ENCODE peak calls at places on chromosomes 3 and 15, in six cellular contexts. J is endodermal cell, F is B cell, U is heart left ventricle, G is mesothelial cell of epicardium, W is omental fat pad. N is an unnamed sample.

GRCh38 chr3:38114052-38114874 is 22.7 kb downstream of the ACAA1 start:
- DNase-seq in G (no peak), W (peak), U (peak), J (peak), F (no peak), N (no peak)

GRCh38 chr3:195451373-195452000 is 8.7 kb upstream of the ACAP2 start:
- DNase-seq in F (no peak), J (no peak), W (no peak), U (no peak), G (no peak), N (no peak)

GRCh38 chr3:50971487-50971924 is 296.8 kb downstream of the DOCK3 start:
- DNase-seq in W (no peak), F (peak), U (no peak), G (no peak), J (peak), N (peak)

GRCh38 chr15:70559223-70559823 is 204.0 kb downstream of the UACA start:
- DNase-seq in F (no peak), W (no peak), G (no peak), U (peak), J (peak), N (peak)

GRCh38 chr3:111723293-111723963 is 128.3 kb upstream of the ZBED2 start:
- DNase-seq in U (no peak), G (no peak), W (no peak), F (no peak), J (no peak), N (no peak)

GRCh38 chr3:12224181-12225147 is 64.4 kb upstream of the PPARG start:
- DNase-seq in J (peak), U (no peak), F (no peak), G (no peak), W (peak), N (no peak)

GRCh38 chr3:16552757-16553156 is 39.3 kb upstream of the RFTN1 start:
- DNase-seq in W (no peak), U (no peak), J (no peak), G (no peak), F (no peak), N (no peak)

GRCh38 chr3:10506696-10507095 is 1.3 kb upstream of the ATP2B2 start:
- DNase-seq in F (no peak), J (no peak), G (no peak), U (no peak), W (no peak), N (no peak)

GRCh38 chr3:176953106-176954080 is 243.9 kb downstream of the TBL1XR1 start:
- DNase-seq in J (no peak), W (no peak), F (no peak), U (peak), G (no peak), N (no peak)

GRCh38 chr15:74790080-74790916 is 8.4 kb downstream of the CSK start:
- DNase-seq in J (no peak), W (no peak), U (peak), F (peak), G (no peak), N (no peak)

GRCh38 chr3:167228135-167228534 is 152.0 kb downstream of the ZBBX start:
- DNase-seq in U (no peak), F (no peak), J (no peak), W (no peak), G (no peak), N (no peak)

GRCh38 chr3:71119171-71119570 is 464.4 kb downstream of the FOXP1 start:
- DNase-seq in U (no peak), G (no peak), J (no peak), F (no peak), W (no peak), N (no peak)

GRCh38 chr3:127287840-127288239 is at the start of gene PRR20G:
- DNase-seq in J (peak), F (no peak), W (no peak), U (no peak), G (no peak), N (no peak)

GRCh38 chr3:127288343-127288742 is 497 bp upstream of the PRR20G start:
- DNase-seq in W (no peak), J (no peak), F (no peak), G (no peak), U (no peak), N (no peak)

GRCh38 chr3:127291114-127291513 is 3.3 kb upstream of the PRR20G start:
- DNase-seq in U (no peak), W (no peak), F (no peak), G (no peak), J (no peak), N (no peak)

GRCh38 chr3:127289646-127290575 is 2.1 kb upstream of the PRR20G start:
- DNase-seq in G (no peak), W (no peak), F (no peak), J (no peak), U (no peak), N (no peak)

DNA sequence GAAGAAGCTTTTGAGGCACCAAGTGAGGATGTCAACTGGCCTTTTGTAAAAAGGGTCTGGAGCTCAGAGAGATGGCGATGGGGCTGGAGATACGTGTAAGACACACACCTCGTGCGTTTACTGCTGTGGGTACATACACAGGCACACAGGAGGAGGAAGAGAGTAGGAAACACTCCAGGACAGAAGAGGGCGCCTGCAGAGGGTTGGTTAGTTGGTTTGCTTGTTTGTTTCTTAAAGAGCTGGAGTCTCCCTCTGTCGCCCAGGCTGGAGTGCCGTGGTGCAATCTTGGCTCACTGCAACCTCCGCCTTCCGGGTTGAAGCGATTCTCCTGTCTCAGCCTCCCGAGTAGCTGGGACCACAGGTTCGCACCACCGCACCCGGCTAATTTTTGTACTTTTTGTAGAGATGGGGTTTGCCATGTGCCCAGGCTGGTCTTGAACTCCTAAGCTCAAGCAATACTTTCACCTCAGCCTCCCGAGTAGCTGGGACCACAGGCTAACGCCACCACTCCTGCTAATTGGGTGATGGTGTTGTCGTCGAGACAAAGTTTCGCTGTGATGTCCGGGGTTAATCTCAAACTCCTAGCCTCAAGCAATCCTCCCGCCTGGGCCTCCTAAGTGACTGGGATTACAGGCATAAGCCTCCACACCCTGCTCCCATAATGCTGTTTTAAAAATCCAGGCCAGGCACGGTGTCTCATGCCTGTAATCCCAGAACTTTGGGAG is 1.2 kb upstream of the PRR20G start:
- DNase-seq in J (peak), G (no peak), W (no peak), F (no peak), U (no peak), N (no peak)
- TF ChIP-seq CTCF in J (peak), G (no peak), W (no peak), F (no peak), U (no peak), N (no peak)

GRCh38 chr3:166052440-166052839 is 215.2 kb upstream of the BCHE start:
- DNase-seq in G (no peak), F (no peak), W (no peak), J (peak), U (no peak), N (no peak)
- TF ChIP-seq CTCF in G (no peak), F (no peak), W (no peak), J (peak), U (no peak), N (no peak)

GRCh38 chr3:123081718-123082369 is 15.0 kb downstream of the PDIA5 start:
- DNase-seq in G (no peak), J (peak), F (no peak), U (no peak), W (no peak), N (no peak)
- TF ChIP-seq CTCF in G (no peak), J (no peak), F (no peak), U (no peak), W (no peak), N (no peak)

GRCh38 chr15:89090791-89091666 is 2.8 kb downstream of the ABHD2 start:
- DNase-seq in J (no peak), F (peak), W (no peak), G (no peak), U (peak), N (peak)
- TF ChIP-seq CTCF in J (no peak), F (peak), W (no peak), G (no peak), U (peak), N (no peak)

DNA sequence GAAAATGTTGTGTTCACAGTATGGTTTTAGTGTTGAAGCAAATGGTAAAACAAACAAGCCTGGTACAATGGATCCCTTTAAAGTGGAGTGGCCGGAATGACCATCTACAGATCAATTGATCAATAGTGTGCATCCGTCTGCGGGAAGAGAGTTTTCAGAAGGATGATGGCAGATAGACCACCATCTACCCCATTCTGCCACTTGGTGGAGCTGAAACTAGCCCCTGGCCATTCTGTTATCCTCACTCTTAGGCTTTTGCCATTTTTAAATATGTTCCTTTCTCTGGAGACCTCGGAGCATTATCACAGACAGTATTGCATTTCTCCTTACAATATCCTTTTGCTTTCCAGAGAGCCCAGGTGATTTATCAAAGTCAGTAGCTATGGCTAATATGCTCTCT is 258.9 kb upstream of the CFAP20DC start:
- DNase-seq in W (no peak), U (no peak), G (no peak), F (no peak), J (no peak), N (no peak)
- TF ChIP-seq CTCF in W (no peak), U (no peak), G (no peak), F (no peak), J (peak), N (peak)

DNA sequence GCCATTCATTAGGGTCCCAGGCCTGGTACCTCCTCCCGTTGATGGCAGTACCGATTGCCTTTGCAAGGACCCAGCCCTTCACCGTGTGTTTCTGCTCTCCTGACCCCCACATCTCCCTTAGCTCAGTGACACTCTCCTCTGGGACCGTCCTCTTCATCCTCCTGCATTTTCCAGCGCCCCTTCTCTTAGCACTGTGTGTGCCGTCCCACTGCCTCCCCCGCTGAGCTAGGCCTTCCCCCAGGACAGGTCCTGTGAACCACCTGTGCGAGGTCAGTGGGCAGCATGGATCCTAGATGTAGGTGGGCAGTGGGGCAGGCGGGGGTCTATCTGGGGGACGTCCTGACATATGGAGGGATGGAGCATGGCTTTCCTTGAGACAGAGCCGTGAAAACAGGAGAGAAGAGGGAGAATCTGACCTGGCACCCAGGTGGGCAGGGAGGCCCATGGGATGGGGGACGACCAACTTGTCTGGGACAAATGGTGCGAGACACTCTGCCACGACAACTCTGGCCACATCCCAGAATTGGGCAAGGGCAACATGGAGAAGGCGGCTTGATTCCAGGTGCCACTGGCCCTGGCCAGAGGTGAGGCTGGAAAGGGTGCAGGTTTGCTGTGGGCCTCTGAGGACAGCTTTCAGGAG is 87.7 kb upstream of the ALDH1L1 start:
- DNase-seq in J (no peak), W (no peak), U (no peak), F (no peak), G (no peak), N (no peak)
- TF ChIP-seq CTCF in J (no peak), W (no peak), U (no peak), F (no peak), G (no peak), N (no peak)

DNA sequence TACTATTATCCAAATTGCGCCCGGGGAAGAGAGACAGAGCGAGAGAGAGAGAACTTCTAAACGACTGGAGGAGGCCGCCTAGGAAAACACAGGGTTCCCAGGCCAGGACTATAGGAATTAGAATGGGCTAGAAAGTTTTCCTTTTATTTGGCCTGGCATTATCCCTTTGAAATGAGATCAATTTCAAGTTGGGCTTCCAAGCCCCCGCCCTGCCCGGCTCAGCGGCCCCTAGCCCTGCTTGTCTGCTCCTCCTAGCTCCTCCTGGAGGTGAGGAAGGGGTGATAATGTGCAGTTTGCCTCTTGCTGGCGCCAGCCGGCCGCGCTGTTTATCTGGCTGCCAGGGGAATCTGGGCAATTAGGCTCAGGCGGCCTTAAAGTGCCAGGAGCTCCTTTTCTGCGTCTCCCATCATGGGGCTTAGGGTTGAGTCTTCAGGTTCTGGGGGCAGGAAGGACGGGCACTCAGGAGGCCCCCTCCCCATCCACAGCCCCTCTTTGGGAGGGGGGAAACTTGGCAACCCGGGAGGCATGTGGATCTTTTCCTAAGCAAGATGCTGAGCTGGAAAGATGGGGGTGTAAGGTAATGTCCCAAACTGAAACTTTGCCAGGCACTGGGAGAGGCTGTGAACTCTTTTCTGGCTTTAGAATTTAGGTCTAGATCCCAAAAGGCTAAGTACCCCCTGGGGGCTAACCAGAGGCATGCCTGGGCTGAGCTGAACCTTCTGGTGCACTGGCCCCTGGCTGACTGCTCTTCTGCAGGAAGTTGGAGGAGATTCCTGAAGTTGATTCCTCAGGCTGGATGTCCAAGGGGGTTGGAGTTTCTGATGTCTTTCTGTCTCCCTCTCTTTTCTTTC is 5.5 kb downstream of the SMAD6 start:
- DNase-seq in U (peak), G (peak), W (no peak), F (no peak), J (peak), N (no peak)
- TF ChIP-seq CTCF in U (peak), G (no peak), W (no peak), F (no peak), J (peak), N (no peak)

GRCh38 chr15:52217186-52217585 is 26.0 kb upstream of the GNB5 start:
- DNase-seq in U (no peak), F (no peak), J (peak), W (no peak), G (no peak), N (no peak)
- TF ChIP-seq CTCF in U (no peak), F (peak), J (peak), W (no peak), G (no peak), N (no peak)

DNA sequence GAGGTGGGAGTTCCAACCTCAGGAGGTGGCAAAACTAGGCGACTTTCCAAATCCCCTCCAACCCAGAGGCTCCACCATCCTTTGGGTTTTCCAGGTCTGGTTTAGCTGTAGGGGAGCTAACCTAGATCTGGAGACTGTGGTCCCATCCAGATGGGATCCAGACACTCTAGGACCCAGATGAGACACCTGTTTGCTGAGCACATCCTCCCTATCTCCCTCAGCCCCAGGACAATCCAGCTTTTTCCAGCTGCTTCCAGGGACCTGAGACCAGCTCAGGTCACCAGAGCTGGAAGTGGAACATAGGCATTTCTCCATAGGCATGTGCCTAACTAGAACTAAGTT is 18.2 kb downstream of the CRTAP start:
- DNase-seq in G (no peak), J (no peak), W (no peak), F (no peak), U (no peak), N (no peak)
- TF ChIP-seq CTCF in G (no peak), J (no peak), W (no peak), F (no peak), U (no peak), N (no peak)

DNA sequence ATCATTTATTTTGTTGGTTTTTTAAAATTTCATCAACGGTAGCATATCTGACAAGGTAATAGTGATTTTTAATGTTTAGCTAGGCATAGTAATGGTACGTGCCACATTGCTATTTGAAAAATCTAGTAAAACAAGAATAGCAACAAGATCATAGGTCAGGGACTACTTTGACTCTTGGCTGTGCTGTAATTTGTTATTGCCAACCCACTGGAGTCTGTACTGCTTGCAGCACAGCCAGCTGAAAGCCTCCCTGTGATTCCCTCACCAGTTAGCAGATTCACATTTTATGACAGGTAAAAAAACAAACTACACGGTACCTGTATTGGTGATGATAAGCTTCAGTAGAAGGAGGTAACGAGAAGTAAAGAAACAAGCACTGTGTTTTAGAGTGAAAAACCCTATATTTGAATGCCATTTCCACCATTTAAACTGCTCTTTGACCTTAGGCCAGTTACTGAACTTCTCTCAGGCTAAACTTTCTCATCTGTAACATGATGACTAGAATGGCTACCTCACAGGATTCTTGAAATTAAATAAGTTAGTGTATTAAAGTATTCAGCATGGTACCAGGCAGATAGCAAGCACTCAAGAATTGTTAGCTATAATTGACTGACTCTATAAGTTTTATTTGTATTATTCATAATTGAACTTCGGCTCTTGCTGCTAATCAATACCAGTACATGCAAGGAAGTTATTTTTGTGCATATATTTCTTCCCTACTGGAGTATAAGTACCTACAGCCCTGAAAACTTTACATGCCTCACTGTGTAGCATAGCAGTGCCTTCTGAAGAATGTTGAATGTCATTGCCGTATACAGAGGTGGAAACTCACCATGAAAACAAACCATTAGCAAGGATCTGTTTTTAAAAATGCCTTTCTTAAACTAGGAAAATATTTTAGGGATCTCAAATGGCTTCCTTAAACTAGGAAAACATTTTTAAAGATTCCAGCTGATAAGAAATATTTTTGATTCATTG is 16.1 kb downstream of the FILIP1L start:
- DNase-seq in J (no peak), W (no peak), G (no peak), F (no peak), U (no peak), N (no peak)
- TF ChIP-seq CTCF in J (no peak), W (no peak), G (no peak), F (no peak), U (no peak), N (no peak)